ENCODE peak calls at places on chromosomes 3 and 15, in seven cellular contexts. H is HuH-7.5; F is stimulated activated CD4-positive, alpha-beta T cell treated with anti-CD3 and anti-CD28 coated beads, Interleukin-1b, Interleukin-23, amount 100 ng/mL, for 24 hours; U is ovary; K is right lobe of liver; B is astrocyte; L is CD4-positive, CD25-positive, alpha-beta regulatory T cell. S is an unnamed sample.
A peak's percentile ranks its signal among the peaks of the same experiment; 100 is the strongest.

GRCh38 chr15:51846463-51847230 is 17.2 kb downstream of the TMOD3 start:
- DNase-seq in H (no peak), L (peak; percentile 10), U (no peak), F (no peak), K (no peak), B (peak; percentile 80), S (no peak)

GRCh38 chr15:70268698-70269251 is 171.1 kb upstream of the TLE3 start:
- DNase-seq in F (no peak), B (no peak), L (no peak), U (no peak), H (no peak), K (peak; percentile 43), S (no peak)

GRCh38 chr3:119703900-119704531 is 1.2 kb downstream of the CFAP91 start:
- DNase-seq in K (no peak), F (no peak), L (no peak), U (no peak), B (no peak), H (peak; percentile 63), S (no peak)

GRCh38 chr15:37093480-37094410 is 6.6 kb downstream of the MEIS2 start:
- DNase-seq in K (no peak), U (no peak), B (peak; percentile 79), L (no peak), H (no peak), F (no peak), S (no peak)

GRCh38 chr3:106345353-106346027 is 476.7 kb upstream of the CBLB start:
- DNase-seq in F (no peak), K (no peak), U (no peak), H (no peak), L (no peak), B (peak; percentile 100), S (no peak)

GRCh38 chr3:188682316-188682715 is 489.5 kb upstream of the TPRG1 start:
- DNase-seq in L (no peak), U (no peak), F (no peak), B (no peak), H (no peak), K (no peak), S (no peak)

GRCh38 chr3:51099794-51100542 is 285.1 kb upstream of the MANF start:
- DNase-seq in F (peak; percentile 1), K (no peak), H (peak; percentile 29), U (no peak), B (peak; percentile 26), L (peak; percentile 35), S (peak; percentile 18)

GRCh38 chr3:168096210-168096795 is 579 bp upstream of the GOLIM4 start:
- DNase-seq in U (no peak), L (no peak), H (peak; percentile 33), F (no peak), B (peak; percentile 94), K (peak; percentile 71), S (peak; percentile 33)

GRCh38 chr3:171462224-171462623 is 2.0 kb upstream of the TNIK start:
- DNase-seq in L (peak; percentile 66), K (no peak), B (no peak), F (no peak), H (no peak), U (no peak), S (no peak)

GRCh38 chr15:39583586-39584265 is 2.8 kb downstream of the THBS1 start:
- DNase-seq in H (peak; percentile 22), B (no peak), U (peak; percentile 32), F (no peak), K (no peak), L (peak; percentile 30), S (no peak)

GRCh38 chr15:55289573-55290360 is at the start of gene RAB27A:
- DNase-seq in K (peak; percentile 92), H (peak; percentile 61), B (peak; percentile 51), U (peak; percentile 71), L (peak; percentile 74), F (peak; percentile 75), S (peak; percentile 65)

GRCh38 chr15:77897896-77898406 is 179.6 kb downstream of the TBC1D2B start:
- DNase-seq in F (no peak), H (no peak), L (no peak), K (peak; percentile 45), U (no peak), B (no peak), S (no peak)

S was measured in left ventricle myocardium inferior.